ENCODE peak calls at places on chromosomes 2 and 18, in nine cellular contexts. B, Q, W, D, S, O, H, A and Z are unnamed samples.

GRCh38 chr2:69946351-69947077 is 14.9 kb downstream of the ASPRV1 start:
- DNase-seq in D (peak), Q (peak), W (no peak), O (no peak), A (peak), H (no peak), S (peak), B (peak), Z (peak)

GRCh38 chr2:70514612-70515055 is 39.0 kb downstream of the TGFA start:
- DNase-seq in W (no peak), B (no peak), Q (no peak), A (no peak), H (no peak), D (no peak), O (peak), S (no peak), Z (no peak)

GRCh38 chr2:71850306-71850801 is 297.3 kb downstream of the CYP26B1 start:
- DNase-seq in W (no peak), B (no peak), Q (no peak), S (no peak), H (peak), A (no peak), D (no peak), O (no peak), Z (no peak)

GRCh38 chr2:130727286-130727924 is 1.5 kb upstream of the GPR148 start:
- DNase-seq in A (peak), O (peak), B (peak), H (peak), W (peak), Q (peak), D (peak), S (peak), Z (peak)

GRCh38 chr2:241568738-241569137 is 10.2 kb downstream of the BOK start:
- DNase-seq in W (no peak), Q (no peak), D (no peak), O (peak), S (no peak), A (no peak), H (peak), B (no peak), Z (no peak)

GRCh38 chr2:103875111-103875510 is 978.8 kb upstream of the POU3F3 start:
- DNase-seq in B (no peak), Q (no peak), O (no peak), W (no peak), H (no peak), S (no peak), D (no peak), A (no peak), Z (no peak)

GRCh38 chr2:59025157-59025757 is 784.1 kb upstream of the FANCL start:
- DNase-seq in Q (no peak), O (no peak), A (peak), S (peak), B (peak), W (peak), D (peak), H (no peak), Z (peak)

GRCh38 chr2:239136203-239136602 is 264.6 kb downstream of the HDAC4 start:
- DNase-seq in D (no peak), S (no peak), W (no peak), Q (no peak), H (no peak), B (no peak), A (no peak), O (no peak), Z (no peak)

GRCh38 chr2:167928434-167928833 is 319.0 kb downstream of the STK39 start:
- DNase-seq in S (no peak), B (no peak), D (no peak), H (no peak), A (no peak), O (no peak), Q (no peak), W (no peak), Z (no peak)

GRCh38 chr18:74897971-74898657 is 300.4 kb downstream of the ZNF407 start:
- DNase-seq in W (no peak), Q (no peak), D (peak), B (peak), O (no peak), S (no peak), A (peak), H (no peak), Z (no peak)

GRCh38 chr2:168926621-168927386 is 25.7 kb downstream of the G6PC2 start:
- DNase-seq in S (no peak), O (no peak), H (no peak), A (no peak), B (no peak), W (no peak), D (no peak), Q (no peak), Z (no peak)

DNA sequence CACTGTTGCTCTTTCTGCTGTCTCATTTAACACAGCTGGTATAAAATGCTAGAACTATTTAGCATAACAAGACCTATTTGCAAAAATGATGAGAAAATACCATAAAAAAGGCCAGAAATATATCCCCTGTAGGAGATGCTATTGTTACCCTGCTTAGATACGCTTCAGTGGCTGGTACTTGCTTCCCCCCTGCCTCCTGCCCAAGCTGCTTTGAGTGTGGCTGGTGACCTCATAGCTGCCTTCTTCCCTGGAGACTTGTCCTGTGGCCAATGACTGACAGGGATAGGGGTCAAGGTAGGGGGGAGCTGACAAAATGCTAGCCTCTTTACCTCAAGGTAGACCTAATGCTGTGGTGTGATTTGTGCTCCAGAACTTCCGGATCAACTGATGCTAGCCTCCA is 150.2 kb upstream of the ZEB2 start:
- DNase-seq in D (no peak), O (no peak), Q (no peak), H (no peak), A (no peak), B (no peak), W (no peak), S (no peak), Z (no peak)
- H3K4me3 ChIP-seq in D (no peak), O (no peak), Q (no peak), H (no peak), A (no peak), B (no peak), W (no peak), S (no peak), Z (no peak)

DNA sequence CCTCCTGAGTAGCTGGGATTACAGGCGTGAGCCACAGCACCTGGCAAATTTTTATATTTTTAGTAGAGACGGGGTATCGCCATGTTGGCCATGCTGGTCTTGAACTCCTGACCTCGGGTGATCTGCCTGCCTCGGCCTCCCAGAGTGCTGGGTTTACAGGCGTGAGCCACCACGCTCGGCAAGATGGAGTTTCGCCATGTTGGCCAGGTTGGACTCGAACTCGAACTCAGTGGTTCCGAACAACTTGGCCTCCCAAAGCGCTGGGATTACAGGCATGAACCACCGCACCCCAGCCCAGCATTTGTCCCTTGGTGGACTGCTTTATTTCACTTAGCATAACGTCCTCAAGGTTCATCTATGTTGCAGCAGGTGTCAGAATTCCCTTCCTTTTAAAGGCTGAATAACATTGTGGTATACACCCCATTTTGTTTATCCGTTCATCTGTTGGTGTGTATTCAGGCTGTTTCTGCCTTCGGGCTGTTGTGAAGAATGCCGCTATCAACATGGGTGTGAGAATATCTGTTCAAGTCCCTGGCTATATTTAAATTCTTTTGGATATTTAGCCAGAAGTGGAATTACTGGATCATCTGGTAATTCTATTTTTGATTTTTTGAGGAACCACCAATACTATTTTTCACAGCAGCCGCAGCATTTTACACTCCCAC is 1.2 kb upstream of the CENPA start:
- DNase-seq in D (no peak), Q (no peak), A (no peak), W (no peak), B (no peak), S (no peak), O (no peak), H (no peak), Z (no peak)
- H3K4me3 ChIP-seq in D (no peak), Q (peak), A (no peak), W (no peak), B (no peak), S (peak), O (no peak), H (no peak), Z (no peak)

GRCh38 chr18:23238651-23239349 is 103.5 kb downstream of the CABLES1 start:
- DNase-seq in W (no peak), O (no peak), Q (no peak), S (no peak), H (no peak), B (peak), D (no peak), A (peak), Z (no peak)
- H3K4me3 ChIP-seq in W (no peak), O (no peak), Q (no peak), S (no peak), H (no peak), B (no peak), D (no peak), A (no peak), Z (no peak)

GRCh38 chr2:152025678-152026287 is 73.1 kb downstream of the CACNB4 start:
- DNase-seq in O (peak), W (peak), D (peak), H (peak), S (peak), Q (peak), B (peak), A (peak), Z (peak)
- H3K4me3 ChIP-seq in O (peak), W (peak), D (peak), H (no peak), S (peak), Q (peak), B (peak), A (peak), Z (peak)

DNA sequence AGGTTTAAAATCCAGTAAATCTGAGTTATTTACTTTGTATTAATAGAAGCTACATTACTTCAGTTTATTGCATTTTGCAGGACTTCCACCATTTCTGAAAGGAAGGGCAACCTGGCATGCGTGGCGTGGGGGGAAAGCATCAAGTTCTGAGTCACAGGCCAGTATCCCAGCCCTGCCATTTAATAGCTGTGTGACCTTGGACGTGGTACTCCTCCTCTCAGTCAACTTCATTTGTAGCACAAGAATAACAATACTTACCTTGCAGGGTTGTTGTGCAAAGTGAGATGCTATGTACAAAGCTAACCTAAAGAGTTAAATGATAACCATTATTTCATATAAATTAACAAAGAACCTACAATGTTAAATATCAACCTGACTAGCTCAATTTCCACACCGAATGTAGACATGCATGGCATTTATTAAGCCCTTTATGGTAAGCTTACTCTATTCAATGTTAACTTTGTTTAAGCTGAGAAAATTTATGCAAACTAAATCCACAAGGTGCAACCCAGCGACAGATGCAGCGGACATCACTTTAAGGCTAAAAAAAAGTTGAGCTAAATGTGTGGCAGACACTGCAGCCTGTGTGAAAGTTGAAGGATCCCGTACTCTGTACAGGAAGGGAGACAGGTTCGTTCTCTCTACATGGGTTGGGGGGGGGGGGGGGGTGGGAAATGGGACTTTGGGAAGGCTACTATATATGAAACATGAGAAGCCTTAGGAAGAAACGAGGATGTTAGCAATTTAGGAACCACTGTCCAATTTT is 17.2 kb upstream of the STPG4 start:
- DNase-seq in H (peak), S (no peak), D (no peak), B (no peak), Q (no peak), A (no peak), O (no peak), W (no peak), Z (no peak)
- H3K4me3 ChIP-seq in H (no peak), S (peak), D (no peak), B (peak), Q (no peak), A (peak), O (peak), W (peak), Z (no peak)

GRCh38 chr2:86066915-86067314 is 38.8 kb downstream of the POLR1A start:
- DNase-seq in S (no peak), Q (no peak), O (no peak), W (no peak), A (no peak), B (no peak), D (no peak), H (no peak), Z (no peak)

GRCh38 chr2:86069783-86070339 is 35.8 kb downstream of the POLR1A start:
- DNase-seq in H (no peak), A (no peak), O (no peak), D (no peak), Q (no peak), B (no peak), S (no peak), W (no peak), Z (no peak)

GRCh38 chr2:86068098-86069047 is 37.3 kb downstream of the POLR1A start:
- DNase-seq in W (no peak), A (peak), O (no peak), S (peak), Q (peak), H (no peak), B (peak), D (no peak), Z (peak)

GRCh38 chr2:86070868-86071267 is 34.8 kb downstream of the POLR1A start:
- DNase-seq in O (no peak), H (no peak), S (no peak), Q (no peak), A (no peak), W (no peak), D (no peak), B (no peak), Z (no peak)

GRCh38 chr2:86069091-86069685 is 36.5 kb downstream of the POLR1A start:
- DNase-seq in S (no peak), W (no peak), D (no peak), A (no peak), Q (no peak), H (no peak), B (no peak), O (no peak), Z (no peak)
- H3K4me3 ChIP-seq in S (no peak), W (no peak), D (no peak), A (no peak), Q (no peak), H (no peak), B (no peak), O (no peak), Z (no peak)

DNA sequence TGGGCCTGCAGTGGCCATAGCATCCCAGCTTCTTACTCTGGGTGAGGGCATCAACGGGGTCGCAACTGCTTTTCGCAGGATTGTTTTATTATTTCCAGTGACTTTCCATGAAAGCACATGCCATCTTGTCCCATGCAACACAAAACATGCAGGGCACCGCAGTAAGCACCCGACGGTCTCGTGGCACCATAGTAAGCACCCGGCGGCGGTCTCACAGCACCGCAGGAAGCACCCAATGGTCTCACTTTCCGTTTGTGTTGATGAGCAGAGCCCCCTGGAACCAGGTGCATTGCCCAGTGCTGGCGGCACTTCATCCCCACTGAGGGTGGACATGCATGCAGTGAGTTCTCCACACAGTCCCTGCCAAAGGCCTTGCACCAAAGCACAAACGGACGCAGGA is 271.9 kb downstream of the MYT1L start:
- DNase-seq in B (no peak), A (no peak), Q (no peak), H (no peak), W (no peak), S (no peak), D (no peak), O (no peak), Z (no peak)
- H3K4me3 ChIP-seq in B (no peak), A (no peak), Q (no peak), H (no peak), W (no peak), S (no peak), D (no peak), O (no peak), Z (no peak)

DNA sequence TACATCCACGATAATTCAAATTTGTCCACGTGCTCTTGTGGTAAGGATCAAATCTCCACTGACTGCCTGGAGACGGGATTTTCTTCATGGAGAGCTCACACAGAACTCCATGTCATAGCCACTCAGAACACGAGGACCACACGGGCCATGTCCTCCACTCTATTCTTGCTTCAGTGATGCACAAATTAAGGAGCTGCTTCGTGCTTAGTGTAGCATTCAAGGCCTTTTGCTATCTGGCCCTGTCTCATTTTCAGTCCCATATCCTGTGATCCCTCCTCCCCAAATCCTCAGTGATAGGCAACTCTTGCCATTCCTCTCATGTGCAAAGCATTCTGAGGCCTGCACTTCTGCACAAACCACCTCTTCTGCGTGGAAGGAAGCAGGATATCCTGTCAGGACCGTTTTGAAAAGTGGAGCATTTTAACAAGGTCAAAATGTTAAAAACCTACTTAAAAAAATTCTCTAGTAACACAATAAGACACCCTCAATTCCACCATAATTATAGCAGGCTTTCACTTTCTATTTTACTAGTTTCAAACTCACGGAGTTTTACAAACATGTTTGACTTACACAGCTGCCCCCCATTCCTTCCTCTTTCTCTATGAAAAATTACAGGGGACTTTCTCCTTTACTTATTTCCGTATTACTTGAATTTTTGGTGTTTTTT is 35.2 kb downstream of the ST3GAL5 start:
- DNase-seq in O (no peak), D (no peak), S (peak), W (no peak), H (no peak), A (no peak), B (no peak), Q (no peak), Z (peak)
- H3K4me3 ChIP-seq in O (no peak), D (no peak), S (peak), W (no peak), H (no peak), A (no peak), B (no peak), Q (peak), Z (peak)

GRCh38 chr2:134728163-134728562 is 9.4 kb upstream of the TMEM163 start:
- DNase-seq in O (no peak), D (no peak), A (no peak), H (no peak), W (no peak), S (no peak), B (no peak), Q (no peak), Z (no peak)
- H3K4me3 ChIP-seq in O (no peak), D (no peak), A (no peak), H (no peak), W (no peak), S (no peak), B (no peak), Q (no peak), Z (no peak)

GRCh38 chr2:8541223-8541622 is 140.6 kb upstream of the ID2 start:
- DNase-seq in H (no peak), D (no peak), Q (no peak), B (no peak), O (no peak), W (no peak), A (no peak), S (peak), Z (peak)

GRCh38 chr2:8540552-8541055 is 141.3 kb upstream of the ID2 start:
- DNase-seq in H (no peak), W (no peak), D (no peak), B (no peak), Q (no peak), S (no peak), A (no peak), O (no peak), Z (no peak)

GRCh38 chr2:8538531-8538930 is 143.3 kb upstream of the ID2 start:
- DNase-seq in A (no peak), W (no peak), H (no peak), S (no peak), B (no peak), Q (no peak), D (no peak), O (peak), Z (no peak)

GRCh38 chr2:8538951-8539621 is 142.8 kb upstream of the ID2 start:
- DNase-seq in W (no peak), S (no peak), O (peak), B (no peak), D (no peak), H (no peak), A (no peak), Q (no peak), Z (no peak)

DNA sequence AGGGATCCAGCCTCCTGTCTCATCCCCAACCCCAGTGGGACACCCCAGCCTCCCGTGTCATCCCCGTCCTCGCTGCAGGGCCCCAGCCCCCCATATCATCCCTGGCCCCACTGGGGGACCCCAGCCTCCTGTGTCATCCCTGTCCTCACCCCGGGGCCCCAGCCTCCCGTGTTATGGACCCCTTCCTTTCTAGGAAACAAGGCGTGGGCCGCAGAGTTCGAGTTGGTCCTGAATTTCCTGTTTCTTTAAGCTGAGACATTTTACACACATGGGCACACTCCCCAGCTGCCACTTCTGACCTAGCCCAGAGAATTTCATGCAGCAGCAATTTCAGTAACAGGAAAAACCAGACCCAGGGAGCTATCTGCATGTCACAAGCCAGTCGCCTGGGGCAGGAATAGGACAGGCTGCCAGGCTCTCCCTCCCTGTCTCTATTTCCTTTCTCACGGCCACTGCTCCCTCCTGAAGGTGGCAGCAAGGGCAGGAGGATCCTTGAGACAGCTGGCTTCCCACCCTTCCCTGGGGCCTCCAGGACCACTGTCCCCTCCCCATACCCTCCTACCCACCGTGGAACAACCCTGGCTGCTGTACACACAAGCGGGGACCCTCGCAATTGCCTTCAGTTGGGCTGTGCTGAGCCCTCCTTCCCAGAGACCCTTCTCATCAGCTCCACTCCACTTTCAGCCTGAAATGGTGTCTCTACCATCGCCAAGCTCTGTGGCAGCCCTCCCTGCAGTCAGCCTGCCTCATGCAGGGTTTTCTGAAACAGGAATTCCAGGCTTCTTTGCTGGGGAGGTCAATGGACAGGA is 141.9 kb upstream of the ID2 start:
- DNase-seq in H (peak), O (peak), W (peak), D (no peak), A (no peak), Q (no peak), S (no peak), B (no peak), Z (no peak)
- H3K4me3 ChIP-seq in H (no peak), O (no peak), W (no peak), D (no peak), A (no peak), Q (no peak), S (no peak), B (no peak), Z (no peak)